ENCODE peak calls at places on chromosomes 2 and 18, in five cellular contexts. U is CD8-positive, alpha-beta memory T cell; R is right cardiac atrium; V is tibial artery; W is sigmoid colon. Q is an unnamed sample.

GRCh38 chr18:499351-500229 is 911 bp downstream of the COLEC12 start:
- DNase-seq in U (no peak), W (peak; percentile 65), R (peak; percentile 61), V (no peak), Q (no peak)

GRCh38 chr2:238139141-238139840 is 823 bp downstream of the KLHL30 start:
- DNase-seq in W (no peak), R (peak; percentile 67), U (no peak), V (no peak), Q (peak; percentile 25)

GRCh38 chr2:38690499-38691420 is 24.8 kb downstream of the GALM start:
- DNase-seq in W (no peak), V (peak; percentile 59), U (no peak), R (no peak), Q (no peak)

GRCh38 chr2:145158051-145158586 is 638.2 kb upstream of the ZEB2 start:
- DNase-seq in R (peak; percentile 89), U (no peak), V (peak; percentile 76), W (peak; percentile 88), Q (no peak)

GRCh38 chr18:27780061-27780740 is 396.7 kb downstream of the CDH2 start:
- DNase-seq in W (no peak), U (no peak), V (no peak), R (no peak), Q (no peak)

GRCh38 chr18:75249192-75249551 is 38.6 kb downstream of the TSHZ1 start:
- DNase-seq in W (no peak), R (no peak), U (no peak), V (no peak), Q (no peak)

GRCh38 chr2:220785181-220785580 is 786.9 kb downstream of the EPHA4 start:
- DNase-seq in R (no peak), V (no peak), U (no peak), W (no peak), Q (no peak)

GRCh38 chr18:65754121-65754520 is 3.3 kb downstream of the CDH7 start:
- DNase-seq in V (no peak), R (no peak), U (no peak), W (no peak), Q (no peak)

GRCh38 chr2:12918138-12918840 is 201.6 kb downstream of the TRIB2 start:
- DNase-seq in R (no peak), U (no peak), V (no peak), W (no peak), Q (no peak)

GRCh38 chr2:128260239-128261138 is 58.2 kb downstream of the HS6ST1 start:
- DNase-seq in R (peak; percentile 89), U (no peak), W (no peak), V (no peak), Q (no peak)

GRCh38 chr2:1544478-1545069 is 131.3 kb downstream of the TPO start:
- DNase-seq in W (no peak), U (no peak), V (no peak), R (no peak), Q (no peak)

GRCh38 chr2:173906626-173907025 is 58.5 kb downstream of the SP3 start:
- DNase-seq in R (no peak), W (no peak), U (no peak), V (no peak), Q (no peak)

GRCh38 chr2:173898178-173898668 is 67.0 kb downstream of the SP3 start:
- DNase-seq in U (no peak), V (no peak), W (no peak), R (no peak), Q (no peak)

GRCh38 chr2:173898996-173899395 is 66.2 kb downstream of the SP3 start:
- DNase-seq in U (peak; percentile 2), W (no peak), R (no peak), V (no peak), Q (no peak)

DNA sequence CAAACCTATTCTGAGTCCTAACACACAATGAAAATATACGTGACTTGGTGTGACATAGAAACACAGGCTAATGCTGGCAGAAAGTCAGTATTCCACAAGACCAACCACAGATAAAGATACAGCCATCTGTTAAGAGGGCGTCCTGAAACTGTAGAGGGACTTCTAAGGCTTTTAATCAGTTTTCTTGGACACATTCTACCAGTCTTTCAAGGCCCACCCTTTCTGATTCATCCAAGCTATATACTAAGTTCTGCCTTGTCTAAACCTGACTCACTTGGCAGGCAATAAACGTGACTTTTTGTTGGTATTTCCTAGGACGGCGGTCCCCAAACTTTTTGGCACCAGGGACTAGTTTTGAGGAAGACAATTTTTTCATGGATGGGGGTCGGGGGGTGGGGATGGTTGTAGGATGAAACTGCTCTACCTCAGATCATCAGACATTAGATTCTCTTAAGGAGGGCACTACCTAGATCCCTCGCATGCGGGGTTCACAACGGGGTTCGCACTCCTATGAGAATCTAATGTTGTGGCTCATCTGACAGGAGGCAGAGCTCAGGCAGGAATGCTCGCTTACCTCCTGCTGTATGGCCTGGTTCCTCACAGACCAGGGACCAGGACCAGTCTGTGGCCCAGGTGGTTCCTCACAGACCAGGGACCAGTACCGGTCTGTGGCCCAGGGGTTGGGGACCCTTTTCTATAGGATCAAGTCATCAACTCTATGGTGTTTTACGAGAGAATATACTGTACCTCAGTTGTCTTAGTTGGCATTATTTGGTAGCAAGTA is 61.4 kb downstream of the SP3 start:
- DNase-seq in U (no peak), R (no peak), V (no peak), W (no peak), Q (no peak)
- H3K4me1 ChIP-seq in U (no peaks in the 10 kb centered on the region), R (no peaks in the 10 kb centered on the region), V (no peaks in the 10 kb centered on the region), W (no peaks in the 10 kb centered on the region), Q (no peaks in the 10 kb centered on the region)

GRCh38 chr2:217330647-217331046 is 470.8 kb upstream of the TNP1 start:
- DNase-seq in U (no peak), V (no peak), W (no peak), R (no peak), Q (no peak)
- H3K27ac ChIP-seq in U (no peak overlapping the region), V (no peak overlapping the region), W (peak overlapping the region; percentile 78), R (no peak overlapping the region), Q (no peak overlapping the region)

GRCh38 chr2:174840436-174840835 is 76.2 kb upstream of the CHRNA1 start:
- DNase-seq in V (no peak), W (no peak), U (no peak), R (no peak), Q (no peak)
- H3K4me1 ChIP-seq in V (no peaks in the 10 kb centered on the region), W (peaks cover 8% of the 10 kb centered on the region), U (no peaks in the 10 kb centered on the region), R (peaks cover 1% of the 10 kb centered on the region), Q (no peaks in the 10 kb centered on the region)

GRCh38 chr18:7958081-7958896 is 391.2 kb downstream of the PTPRM start:
- DNase-seq in R (no peak), U (no peak), W (no peak), V (no peak), Q (peak; percentile 10)

GRCh38 chr18:7955175-7955574 is 388.1 kb downstream of the PTPRM start:
- DNase-seq in R (no peak), V (no peak), W (no peak), U (no peak), Q (no peak)

GRCh38 chr18:7954229-7954628 is 387.1 kb downstream of the PTPRM start:
- DNase-seq in U (no peak), V (no peak), W (no peak), R (no peak), Q (no peak)

GRCh38 chr18:7958897-7959146 is 391.7 kb downstream of the PTPRM start:
- DNase-seq in R (no peak), V (no peak), U (no peak), W (no peak), Q (no peak)

DNA sequence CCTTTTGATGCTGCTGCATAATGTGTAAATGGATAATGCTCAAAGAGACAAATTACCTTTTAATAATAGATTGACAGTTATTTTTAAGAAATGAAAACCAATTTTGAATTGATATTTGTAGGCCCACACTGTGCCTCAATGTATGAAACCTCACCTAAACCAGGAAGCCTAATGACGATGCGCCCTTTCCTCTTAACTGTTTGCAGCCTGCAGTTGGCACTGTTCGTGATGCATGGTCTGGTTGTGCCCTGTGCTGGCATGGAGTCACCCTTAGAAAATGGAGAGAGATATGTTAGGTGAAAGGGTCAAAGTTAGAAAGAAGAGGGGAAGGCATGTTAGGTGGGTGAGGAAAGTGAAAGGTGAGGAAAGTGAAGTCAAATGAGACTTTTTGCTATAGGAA is 390.2 kb downstream of the PTPRM start:
- DNase-seq in R (no peak), W (no peak), U (no peak), V (no peak), Q (no peak)
- H3K27ac ChIP-seq in R (no peak overlapping the region), W (no peak overlapping the region), U (no peak overlapping the region), V (no peak overlapping the region), Q (no peak overlapping the region)